ENCODE peak calls at places on chromosomes 7 and 10, in nine cellular contexts. E is fibroblast of lung, C is SK-N-MC, T is IMR-90, X is H9, O is neural progenitor cell, D is neuronal stem cell, I is endothelial cell of umbilical vein, R is colonic mucosa. Z is an unnamed sample.
A peak's percentile ranks its signal among the peaks of the same experiment; 100 is the strongest.

GRCh38 chr7:25854608-25855497 is 297.1 kb upstream of the NFE2L3 start:
- DNase-seq in X (peak; percentile 92), R (peak; percentile 86), O (peak; percentile 97), I (peak; percentile 99), D (peak; percentile 97), E (peak; percentile 100), C (peak; percentile 94), T (peak; percentile 100), Z (peak; percentile 98)

GRCh38 chr10:77004917-77005564 is 632.6 kb downstream of the KCNMA1 start:
- DNase-seq in X (peak; percentile 37), E (peak; percentile 75), D (peak; percentile 72), I (peak; percentile 49), O (peak; percentile 81), R (peak; percentile 33), T (peak; percentile 58), C (peak; percentile 24), Z (peak; percentile 86)

GRCh38 chr10:13376771-13377170 is 28.7 kb upstream of the SEPHS1 start:
- DNase-seq in I (no peak), D (no peak), E (no peak), T (no peak), X (no peak), O (no peak), C (no peak), R (no peak), Z (no peak)

GRCh38 chr7:30473393-30473775 is 5.2 kb downstream of the NOD1 start:
- DNase-seq in R (no peak), T (no peak), I (peak; percentile 19), X (no peak), E (no peak), O (no peak), D (no peak), C (no peak), Z (no peak)

GRCh38 chr10:82497451-82497850 is 622.5 kb downstream of the NRG3 start:
- DNase-seq in E (no peak), C (no peak), R (no peak), T (no peak), X (no peak), O (no peak), I (peak; percentile 16), D (no peak), Z (no peak)

GRCh38 chr7:101915000-101915399 is 97.6 kb downstream of the CUX1 start:
- DNase-seq in T (no peak), R (no peak), D (no peak), O (no peak), X (no peak), C (no peak), E (no peak), I (no peak), Z (no peak)

GRCh38 chr7:99201027-99201426 is 6.9 kb downstream of the KPNA7 start:
- DNase-seq in X (no peak), I (no peak), E (peak; percentile 37), O (no peak), D (no peak), C (no peak), R (no peak), T (peak; percentile 93), Z (peak; percentile 53)

GRCh38 chr10:71433983-71434744 is 37.4 kb downstream of the CDH23 start:
- DNase-seq in E (no peak), R (no peak), I (no peak), D (no peak), T (no peak), C (no peak), O (no peak), X (peak; percentile 22), Z (no peak)

GRCh38 chr7:2821161-2821841 is 22.8 kb downstream of the GNA12 start:
- DNase-seq in C (no peak), R (no peak), I (peak; percentile 67), O (peak; percentile 53), X (peak; percentile 77), D (no peak), T (peak; percentile 83), E (peak; percentile 74), Z (peak; percentile 45)

GRCh38 chr10:70052462-70053211 is at the start of gene MACROH2A2:
- DNase-seq in X (peak; percentile 84), C (no peak), T (peak; percentile 66), D (peak; percentile 77), E (peak; percentile 69), O (peak; percentile 89), I (peak; percentile 12), R (peak; percentile 76), Z (peak; percentile 90)

GRCh38 chr7:130297628-130298027 is 4.7 kb downstream of the CPA4 start:
- DNase-seq in E (no peak), I (no peak), T (no peak), D (no peak), X (no peak), R (no peak), C (no peak), O (peak; percentile 8), Z (no peak)

GRCh38 chr10:4391683-4392082 is 434.3 kb upstream of the AKR1E2 start:
- DNase-seq in O (no peak), C (no peak), X (no peak), T (no peak), D (peak; percentile 8), E (no peak), R (no peak), I (peak; percentile 27), Z (no peak)

GRCh38 chr10:98340946-98341345 is 73.0 kb upstream of the LOXL4 start:
- DNase-seq in I (no peak), E (peak; percentile 18), D (no peak), T (peak; percentile 38), O (no peak), C (no peak), R (no peak), X (no peak), Z (peak; percentile 29)

GRCh38 chr7:101622609-101623178 is 6.4 kb downstream of the MYL10 start:
- DNase-seq in R (no peak), D (no peak), X (no peak), C (no peak), I (no peak), T (no peak), O (no peak), E (no peak), Z (no peak)

GRCh38 chr7:97179454-97180104 is 62.1 kb downstream of the SDHAF3 start:
- DNase-seq in T (peak; percentile 65), C (peak; percentile 8), E (peak; percentile 72), I (peak; percentile 56), O (peak; percentile 72), R (peak; percentile 28), D (peak; percentile 53), X (peak; percentile 36), Z (peak; percentile 83)

GRCh38 chr7:70638381-70639128 is 493.4 kb upstream of the GALNT17 start:
- DNase-seq in C (peak; percentile 20), R (no peak), O (no peak), T (peak; percentile 21), D (no peak), E (peak; percentile 9), I (no peak), X (no peak), Z (no peak)

GRCh38 chr7:36549003-36549402 is 159.3 kb downstream of the ANLN start:
- DNase-seq in T (no peak), D (no peak), O (no peak), I (no peak), X (no peak), R (no peak), C (no peak), E (no peak), Z (no peak)

GRCh38 chr10:70758757-70759514 is 26.2 kb downstream of the TBATA start:
- DNase-seq in C (no peak), T (peak; percentile 66), I (peak; percentile 52), D (peak; percentile 62), O (peak; percentile 84), R (peak; percentile 74), E (peak; percentile 78), X (peak; percentile 78), Z (peak; percentile 93)

GRCh38 chr10:104277785-104278184 is 8.8 kb downstream of the GSTO2 start:
- DNase-seq in T (no peak), D (no peak), I (no peak), O (no peak), R (peak; percentile 71), X (no peak), E (no peak), C (no peak), Z (no peak)

GRCh38 chr7:129144095-129144833 is at the start of gene TSPAN33:
- DNase-seq in T (peak; percentile 55), R (peak; percentile 87), I (peak; percentile 26), X (peak; percentile 92), E (peak; percentile 55), D (peak; percentile 86), O (peak; percentile 95), C (peak; percentile 14), Z (peak; percentile 91)

GRCh38 chr7:129147723-129148122 is 3.2 kb downstream of the TSPAN33 start:
- DNase-seq in I (no peak), R (no peak), D (no peak), O (no peak), X (no peak), T (no peak), C (no peak), E (no peak), Z (no peak)

GRCh38 chr7:129146237-129146979 is 1.9 kb downstream of the TSPAN33 start:
- DNase-seq in I (no peak), T (no peak), R (no peak), C (no peak), D (no peak), E (no peak), X (no peak), O (no peak), Z (peak; percentile 10)

GRCh38 chr7:129143724-129144094 is 798 bp upstream of the TSPAN33 start:
- DNase-seq in C (no peak), E (no peak), X (no peak), I (no peak), T (no peak), D (no peak), O (peak; percentile 34), R (no peak), Z (no peak)

GRCh38 chr7:129144834-129145668 is 544 bp downstream of the TSPAN33 start:
- DNase-seq in X (no peak), C (no peak), O (no peak), D (no peak), R (no peak), I (no peak), E (no peak), T (no peak), Z (no peak)
- H3K9ac ChIP-seq in X (no peak overlapping the region), C (peak overlapping the region; percentile 64), O (no peak overlapping the region), D (peak overlapping the region; percentile 50), R (peak overlapping the region; percentile 62), I (no peak overlapping the region), E (peak overlapping the region; percentile 16), T (no peak overlapping the region), Z (no peak overlapping the region)

GRCh38 chr7:1340031-1340430 is 107.4 kb downstream of the UNCX start:
- DNase-seq in O (no peak), E (no peak), D (no peak), T (no peak), R (no peak), X (no peak), C (no peak), I (no peak), Z (no peak)
- H3K9ac ChIP-seq in O (no peak overlapping the region), E (no peak overlapping the region), D (no peak overlapping the region), T (no peak overlapping the region), R (no peak overlapping the region), X (no peak overlapping the region), C (no peak overlapping the region), I (no peak overlapping the region), Z (no peak overlapping the region)

GRCh38 chr7:27137603-27138410 is 5.7 kb downstream of the HOXA5 start:
- DNase-seq in O (no peak), I (peak; percentile 78), E (peak; percentile 73), T (peak; percentile 73), X (no peak), C (no peak), D (no peak), R (peak; percentile 22), Z (no peak)
- H3K9ac ChIP-seq in O (no peak overlapping the region), I (peak overlapping the region; percentile 84), E (no peak overlapping the region), T (peak overlapping the region; percentile 45), X (no peak overlapping the region), C (no peak overlapping the region), D (no peak overlapping the region), R (no peak overlapping the region), Z (peak overlapping the region; percentile 88)

GRCh38 chr7:87212478-87212877 is 7.1 kb downstream of the TMEM243 start:
- DNase-seq in T (no peak), X (no peak), I (no peak), O (no peak), R (no peak), D (no peak), E (no peak), C (no peak), Z (no peak)
- H3K9ac ChIP-seq in T (no peak overlapping the region), X (no peak overlapping the region), I (no peak overlapping the region), O (no peak overlapping the region), R (no peak overlapping the region), D (no peak overlapping the region), E (no peak overlapping the region), C (no peak overlapping the region), Z (no peak overlapping the region)